ENCODE peak calls at places on chromosomes 3 and 15, in seven cellular contexts. B, E, N, J, Z, X and A are unnamed samples. For H3K4me1, the result is how much of the 10 kb centered on the place peaks cover.

GRCh38 chr3:40518067-40518466 is 6.7 kb upstream of the ZNF621 start:
- DNase-seq in N (no peak), Z (no peak), B (no peak), E (no peak), X (no peak), J (no peak), A (no peak)

GRCh38 chr3:156860873-156861272 is 34.7 kb downstream of the LEKR1 start:
- DNase-seq in E (no peak), B (no peak), X (no peak), Z (no peak), N (no peak), J (no peak), A (no peak)

GRCh38 chr3:167861649-167862048 is 126.1 kb downstream of the SERPINI1 start:
- DNase-seq in E (peak), J (no peak), Z (no peak), X (no peak), B (no peak), N (no peak), A (no peak)

GRCh38 chr3:193010191-193010590 is 92.5 kb upstream of the MB21D2 start:
- DNase-seq in B (no peak), Z (no peak), N (no peak), E (no peak), J (no peak), X (no peak), A (no peak)

GRCh38 chr15:66252411-66253295 is 897 bp downstream of the MEGF11 start:
- DNase-seq in Z (peak), E (peak), X (peak), N (no peak), J (peak), B (no peak), A (peak)

GRCh38 chr3:140399853-140400252 is 278.0 kb upstream of the TRIM42 start:
- DNase-seq in X (no peak), J (no peak), B (no peak), E (no peak), N (no peak), Z (no peak), A (no peak)

GRCh38 chr3:9400626-9401025 is 3.2 kb downstream of the SETD5 start:
- DNase-seq in J (no peak), B (no peak), X (no peak), N (no peak), Z (no peak), E (no peak), A (no peak)

GRCh38 chr3:181629029-181629428 is 82.7 kb upstream of the SOX2 start:
- DNase-seq in N (no peak), Z (no peak), E (peak), B (no peak), J (no peak), X (no peak), A (no peak)

GRCh38 chr3:120558784-120559227 is 37.3 kb upstream of the NDUFB4 start:
- DNase-seq in B (peak), J (peak), E (peak), X (peak), N (no peak), Z (peak), A (peak)

GRCh38 chr15:80915462-80915861 is 74.2 kb downstream of the MESD start:
- DNase-seq in E (no peak), Z (no peak), X (no peak), N (no peak), B (no peak), J (peak), A (no peak)

GRCh38 chr3:409011-409410 is 212.4 kb downstream of the CHL1 start:
- DNase-seq in B (no peak), E (no peak), Z (no peak), X (no peak), N (no peak), J (no peak), A (no peak)

GRCh38 chr3:193744822-193745684 is 152.0 kb downstream of the OPA1 start:
- DNase-seq in Z (no peak), X (no peak), J (no peak), E (no peak), B (no peak), N (no peak), A (no peak)

GRCh38 chr3:173395073-173395411 is 2.5 kb upstream of the NLGN1 start:
- DNase-seq in J (no peak), N (no peak), E (peak), Z (no peak), X (peak), B (no peak), A (no peak)

GRCh38 chr15:101608182-101608581 is 44.0 kb downstream of the TM2D3 start:
- DNase-seq in E (no peak), N (no peak), X (no peak), Z (no peak), B (no peak), J (no peak), A (no peak)

GRCh38 chr3:196144383-196145105 is 62.7 kb upstream of the TFRC start:
- DNase-seq in B (no peak), J (no peak), X (no peak), N (no peak), E (no peak), Z (peak), A (no peak)

GRCh38 chr3:50542177-50543034 is 25.1 kb downstream of the C3orf18 start:
- DNase-seq in N (no peak), J (peak), Z (peak), E (peak), B (no peak), X (peak), A (peak)

GRCh38 chr3:21390856-21391255 is 360.2 kb downstream of the ZNF385D start:
- DNase-seq in N (no peak), Z (no peak), E (no peak), B (no peak), X (no peak), J (no peak), A (no peak)

GRCh38 chr3:158801200-158801599 is 654 bp upstream of the MFSD1 start:
- DNase-seq in E (no peak), Z (no peak), X (no peak), N (no peak), B (no peak), J (no peak), A (no peak)

GRCh38 chr3:127618891-127619290 is 10.1 kb upstream of the PODXL2 start:
- DNase-seq in X (no peak), N (no peak), J (no peak), B (no peak), E (no peak), Z (no peak), A (no peak)

GRCh38 chr3:75305901-75306300 is 358.2 kb upstream of the FRG2C start:
- DNase-seq in E (no peak), B (no peak), N (no peak), X (no peak), J (no peak), Z (no peak), A (no peak)

GRCh38 chr3:109382573-109382972 is 45.2 kb upstream of the DPPA4 start:
- DNase-seq in E (no peak), B (no peak), X (no peak), Z (no peak), N (no peak), J (no peak), A (no peak)

GRCh38 chr15:91865486-91865885 is 12.0 kb downstream of the SLCO3A1 start:
- DNase-seq in Z (no peak), N (no peak), X (no peak), J (no peak), E (no peak), B (no peak), A (no peak)

GRCh38 chr15:61115241-61115640 is 113.9 kb downstream of the RORA start:
- DNase-seq in Z (no peak), B (no peak), J (no peak), N (no peak), X (no peak), E (no peak), A (no peak)

GRCh38 chr3:12999147-13000140 is 73.8 kb downstream of the IQSEC1 start:
- DNase-seq in B (peak), J (no peak), E (no peak), N (no peak), Z (no peak), X (no peak), A (no peak)

GRCh38 chr3:157447026-157447694 is 10.5 kb downstream of the PTX3 start:
- DNase-seq in Z (no peak), N (no peak), J (no peak), B (no peak), X (no peak), E (peak), A (no peak)

GRCh38 chr15:68594533-68595259 is 15.9 kb downstream of the CORO2B start:
- DNase-seq in X (no peak), N (no peak), B (no peak), J (no peak), E (no peak), Z (no peak), A (no peak)

GRCh38 chr15:33311312-33311971 is 675 bp downstream of the RYR3 start:
- DNase-seq in J (peak), E (no peak), N (no peak), Z (no peak), B (no peak), X (no peak), A (no peak)

GRCh38 chr3:50241163-50241562 is 5.2 kb downstream of the GNAI2 start:
- DNase-seq in X (no peak), E (no peak), Z (no peak), J (peak), N (no peak), B (no peak), A (no peak)

GRCh38 chr3:154122912-154123559 is 1.8 kb downstream of the ARHGEF26 start:
- DNase-seq in E (peak), B (no peak), J (no peak), X (no peak), N (no peak), Z (no peak), A (no peak)

GRCh38 chr3:12845790-12846189 is 4.4 kb upstream of the RPL32 start:
- DNase-seq in X (no peak), Z (no peak), E (no peak), B (no peak), N (no peak), J (no peak), A (no peak)

GRCh38 chr15:88400069-88400468 is 67.1 kb downstream of the MRPL46 start:
- DNase-seq in E (no peak), Z (no peak), N (peak), J (no peak), X (no peak), B (no peak), A (no peak)

GRCh38 chr3:8481380-8481779 is 20.2 kb upstream of the LMCD1 start:
- DNase-seq in E (no peak), J (no peak), B (no peak), N (no peak), X (no peak), Z (no peak), A (no peak)

GRCh38 chr3:97736928-97737327 is 27.6 kb upstream of the ARL6 start:
- DNase-seq in E (no peak), Z (no peak), X (no peak), J (no peak), N (no peak), B (no peak), A (no peak)

GRCh38 chr3:82973810-82974209 is 1212.4 kb upstream of the GBE1 start:
- DNase-seq in N (no peak), Z (no peak), X (no peak), B (no peak), E (no peak), J (no peak), A (no peak)

GRCh38 chr15:69272139-69272538 is 26.6 kb upstream of the PAQR5 start:
- DNase-seq in E (no peak), N (no peak), Z (no peak), X (no peak), B (no peak), J (no peak), A (no peak)

GRCh38 chr3:51269466-51269865 is 115.6 kb upstream of the MANF start:
- DNase-seq in B (no peak), E (peak), X (no peak), N (no peak), Z (no peak), J (no peak), A (no peak)

GRCh38 chr15:78880828-78881227 is 8.1 kb downstream of the MORF4L1 start:
- DNase-seq in B (no peak), Z (no peak), N (no peak), E (no peak), J (no peak), X (no peak), A (no peak)
- H3K4me1 ChIP-seq in B (under half), Z (half or more), N (half or more), E (under half), J (under half), X (half or more), A (half or more)

GRCh38 chr3:66353530-66353929 is 132.7 kb downstream of the SLC25A26 start:
- DNase-seq in J (no peak), X (no peak), E (no peak), B (no peak), Z (no peak), N (no peak), A (no peak)
- H3K27ac ChIP-seq in J (no peak), X (no peak), E (no peak), B (no peak), Z (no peak), N (no peak), A (no peak)

DNA sequence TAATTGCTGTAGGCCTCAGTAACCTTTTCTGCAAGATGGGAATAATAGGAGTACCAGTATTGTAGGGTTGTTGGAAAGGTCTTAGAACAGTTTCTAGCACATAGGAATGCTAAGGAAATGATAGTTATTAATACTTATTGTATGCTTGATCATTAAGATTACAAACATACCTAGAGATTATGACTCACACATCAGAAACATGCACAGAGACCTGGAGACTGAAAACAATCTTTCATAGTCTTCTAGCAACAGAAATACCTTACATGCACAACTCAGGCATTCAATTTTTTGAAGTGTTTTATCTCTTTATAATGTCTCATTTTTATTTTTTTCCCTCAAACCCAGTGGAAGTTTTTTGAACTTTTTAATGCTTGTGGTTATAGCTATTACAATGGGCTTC is 104.4 kb upstream of the ZBTB20 start:
- DNase-seq in E (peak), N (no peak), X (no peak), J (no peak), Z (no peak), B (no peak), A (no peak)
- H3K4me1 ChIP-seq in E (under half), N (under half), X (under half), J (under half), Z (under half), B (under half), A (under half)

DNA sequence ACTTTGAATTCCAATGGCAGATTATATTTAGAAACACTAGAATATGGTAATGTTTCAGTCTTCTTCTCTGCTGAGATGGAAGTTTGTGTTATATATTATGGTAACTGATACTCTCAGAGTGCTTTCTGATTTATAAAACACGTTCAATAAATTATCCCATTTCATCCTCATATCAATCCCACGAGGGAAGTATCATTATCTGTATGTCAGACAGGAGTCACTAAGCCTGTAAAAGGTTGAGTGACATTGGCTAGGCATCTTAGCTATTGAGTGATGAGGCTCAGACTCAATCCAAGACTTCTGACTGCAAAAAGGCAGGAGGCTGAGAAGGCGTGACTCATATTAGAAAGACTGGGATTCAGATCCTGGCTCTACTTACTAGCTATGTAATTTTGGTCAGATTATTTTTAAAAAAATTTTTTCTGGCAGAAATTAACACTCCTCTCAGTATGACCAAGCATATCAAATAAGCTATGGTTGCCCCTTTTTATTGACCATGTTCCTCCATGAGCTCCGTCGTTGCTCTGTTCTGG is 19.4 kb downstream of the PDIA5 start:
- DNase-seq in J (no peak), B (no peak), N (no peak), X (no peak), E (peak), Z (no peak), A (no peak)
- H3K27ac ChIP-seq in J (no peak), B (peak), N (no peak), X (no peak), E (no peak), Z (no peak), A (no peak)

DNA sequence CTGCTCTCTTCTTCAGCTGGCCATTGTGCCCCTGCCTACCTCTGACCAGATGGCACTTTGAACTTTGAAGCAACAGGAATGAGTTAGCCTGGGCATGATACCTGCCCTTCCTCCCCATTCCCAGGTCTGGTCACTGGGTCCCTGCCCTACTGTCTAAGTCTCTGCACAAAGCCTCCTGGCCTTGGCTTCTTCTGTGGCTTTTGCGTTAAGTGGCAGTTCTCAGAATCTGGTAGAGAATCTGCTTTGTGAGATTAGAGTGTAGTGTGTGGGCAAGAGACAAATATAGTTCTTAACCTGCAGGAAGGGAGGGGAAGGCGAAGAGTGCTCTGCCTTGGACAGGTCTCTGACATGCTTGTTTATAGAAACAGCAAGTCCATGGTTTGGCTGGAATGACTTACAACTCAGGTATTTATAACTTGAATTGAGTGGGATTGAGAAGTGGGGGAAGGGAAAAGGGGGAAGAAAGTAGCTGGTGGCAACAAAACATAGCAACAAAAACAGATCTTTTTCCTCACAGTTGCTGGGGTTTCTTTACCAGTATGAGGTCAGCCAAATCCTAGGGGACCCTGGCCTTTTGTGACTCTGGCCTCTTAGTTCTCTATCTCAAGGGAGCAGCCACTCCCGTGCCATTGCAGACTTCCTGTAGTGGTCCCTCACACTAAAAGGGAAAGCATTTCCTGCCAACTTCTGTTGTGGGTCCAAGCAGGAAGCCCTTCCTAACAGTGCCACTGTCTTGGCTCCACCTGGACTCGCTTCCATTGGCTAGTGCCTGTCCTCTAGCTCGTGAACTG is 16.7 kb downstream of the MAPKBP1 start:
- DNase-seq in N (no peak), X (no peak), B (no peak), Z (no peak), E (peak), J (no peak), A (no peak)
- H3K4me1 ChIP-seq in N (half or more), X (under half), B (half or more), Z (under half), E (under half), J (under half), A (under half)

GRCh38 chr3:144660097-144660496 is 688.5 kb downstream of the DIPK2A start:
- DNase-seq in B (no peak), Z (no peak), J (no peak), E (no peak), N (no peak), X (no peak), A (no peak)

GRCh38 chr3:144665567-144666053 is 694.0 kb downstream of the DIPK2A start:
- DNase-seq in J (no peak), N (no peak), X (no peak), E (no peak), Z (no peak), B (no peak), A (no peak)

GRCh38 chr3:144662729-144663128 is 691.1 kb downstream of the DIPK2A start:
- DNase-seq in E (no peak), B (no peak), Z (no peak), J (no peak), N (no peak), X (no peak), A (no peak)

GRCh38 chr3:144663456-144664063 is 691.9 kb downstream of the DIPK2A start:
- DNase-seq in J (no peak), E (no peak), X (no peak), N (no peak), Z (no peak), B (no peak), A (no peak)
- H3K27ac ChIP-seq in J (no peak), E (no peak), X (no peak), N (no peak), Z (no peak), B (no peak), A (no peak)

DNA sequence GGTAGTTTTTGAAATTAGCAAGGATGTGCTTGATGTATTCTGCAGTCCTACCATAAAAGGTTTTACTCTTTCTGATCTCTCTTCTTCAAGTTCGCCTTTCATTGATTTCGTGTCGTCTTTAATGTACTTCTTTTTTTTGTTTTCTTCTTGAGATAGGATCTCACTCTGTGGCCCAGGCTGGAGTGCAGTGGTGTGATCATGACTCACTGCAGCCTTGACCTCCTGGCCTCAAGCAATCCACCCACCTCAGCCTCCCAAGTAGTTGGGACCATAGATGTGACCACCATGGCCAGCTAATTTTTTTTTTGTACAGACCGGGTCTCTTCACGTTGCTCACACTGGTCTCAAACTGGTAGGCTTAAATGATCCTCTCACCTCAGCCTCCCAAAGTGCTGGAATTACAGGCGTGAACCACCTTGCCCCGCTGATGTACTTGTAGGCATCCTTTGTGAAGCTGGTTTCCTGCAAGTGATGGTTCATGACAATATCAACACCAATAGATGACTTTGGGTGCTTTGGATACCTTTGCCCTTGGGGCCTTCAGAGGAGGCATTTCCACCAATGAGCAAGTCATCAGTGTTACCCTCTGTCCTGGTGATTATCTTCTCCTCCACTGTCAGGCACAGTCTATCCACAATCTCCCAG is 28.9 kb upstream of the RNF7 start:
- DNase-seq in N (no peak), Z (no peak), J (no peak), X (no peak), B (no peak), E (no peak), A (no peak)
- H3K4me1 ChIP-seq in N (under half), Z (under half), J (under half), X (under half), B (under half), E (under half), A (under half)

GRCh38 chr3:111667170-111667569 is 72.0 kb upstream of the ZBED2 start:
- DNase-seq in Z (no peak), X (peak), N (no peak), B (no peak), E (no peak), J (no peak), A (no peak)
- H3K27ac ChIP-seq in Z (peak), X (peak), N (peak), B (peak), E (no peak), J (no peak), A (peak)